ENCODE peak calls at places on chromosomes 5 and 9, in eight cellular contexts. One of them, this sample, is unnamed.

GRCh38 chr5:912356-913091 is 19.8 kb downstream of the TRIP13 start:
- DNase-seq in heart left ventricle: no peak
- DNase-seq in esophagus squamous epithelium: no peak
- DNase-seq in astrocyte of the spinal cord: peak
- DNase-seq in kidney: no peak
- DNase-seq in right atrium auricular region: no peak
- DNase-seq in tibial artery: no peak
- DNase-seq in adrenal gland: peak
- DNase-seq in this sample: peak

GRCh38 chr9:77003366-77003765 is 16.1 kb upstream of the FOXB2 start:
- DNase-seq in astrocyte of the spinal cord: no peak
- DNase-seq in right atrium auricular region: no peak
- DNase-seq in heart left ventricle: no peak
- DNase-seq in esophagus squamous epithelium: no peak
- DNase-seq in tibial artery: no peak
- DNase-seq in adrenal gland: no peak
- DNase-seq in kidney: no peak
- DNase-seq in this sample: no peak

GRCh38 chr5:85000671-85001070 is 616.0 kb upstream of the EDIL3 start:
- DNase-seq in kidney: no peak
- DNase-seq in right atrium auricular region: no peak
- DNase-seq in esophagus squamous epithelium: no peak
- DNase-seq in adrenal gland: no peak
- DNase-seq in tibial artery: no peak
- DNase-seq in heart left ventricle: no peak
- DNase-seq in astrocyte of the spinal cord: peak
- DNase-seq in this sample: no peak

GRCh38 chr9:89678394-89679005 is 73.7 kb downstream of the GADD45G start:
- DNase-seq in astrocyte of the spinal cord: no peak
- DNase-seq in adrenal gland: no peak
- DNase-seq in heart left ventricle: no peak
- DNase-seq in tibial artery: no peak
- DNase-seq in esophagus squamous epithelium: no peak
- DNase-seq in kidney: no peak
- DNase-seq in right atrium auricular region: no peak
- DNase-seq in this sample: no peak

GRCh38 chr9:94860678-94861588 is 134.4 kb downstream of the AOPEP start:
- DNase-seq in right atrium auricular region: no peak
- DNase-seq in adrenal gland: no peak
- DNase-seq in kidney: no peak
- DNase-seq in astrocyte of the spinal cord: peak
- DNase-seq in heart left ventricle: peak
- DNase-seq in esophagus squamous epithelium: no peak
- DNase-seq in tibial artery: no peak
- DNase-seq in this sample: peak

GRCh38 chr5:41182666-41183065 is 30.7 kb downstream of the C6 start:
- DNase-seq in heart left ventricle: no peak
- DNase-seq in right atrium auricular region: no peak
- DNase-seq in kidney: no peak
- DNase-seq in astrocyte of the spinal cord: no peak
- DNase-seq in adrenal gland: no peak
- DNase-seq in tibial artery: no peak
- DNase-seq in esophagus squamous epithelium: no peak
- DNase-seq in this sample: no peak

GRCh38 chr9:82022121-82022520 is 33.5 kb downstream of the SPATA31D1 start:
- DNase-seq in tibial artery: no peak
- DNase-seq in heart left ventricle: no peak
- DNase-seq in esophagus squamous epithelium: no peak
- DNase-seq in adrenal gland: no peak
- DNase-seq in astrocyte of the spinal cord: no peak
- DNase-seq in kidney: no peak
- DNase-seq in right atrium auricular region: no peak
- DNase-seq in this sample: no peak

GRCh38 chr5:111997308-111998159 is 240.5 kb upstream of the NREP start:
- DNase-seq in esophagus squamous epithelium: peak
- DNase-seq in adrenal gland: no peak
- DNase-seq in right atrium auricular region: no peak
- DNase-seq in heart left ventricle: no peak
- DNase-seq in astrocyte of the spinal cord: peak
- DNase-seq in kidney: no peak
- DNase-seq in tibial artery: no peak
- DNase-seq in this sample: peak

GRCh38 chr9:2017459-2018161 is 2.5 kb downstream of the SMARCA2 start:
- DNase-seq in adrenal gland: peak
- DNase-seq in right atrium auricular region: peak
- DNase-seq in kidney: peak
- DNase-seq in tibial artery: peak
- DNase-seq in heart left ventricle: peak
- DNase-seq in esophagus squamous epithelium: peak
- DNase-seq in astrocyte of the spinal cord: peak
- DNase-seq in this sample: peak

GRCh38 chr5:107821288-107821687 is 150.6 kb upstream of the EFNA5 start:
- DNase-seq in kidney: no peak
- DNase-seq in adrenal gland: no peak
- DNase-seq in esophagus squamous epithelium: no peak
- DNase-seq in astrocyte of the spinal cord: no peak
- DNase-seq in heart left ventricle: no peak
- DNase-seq in tibial artery: no peak
- DNase-seq in right atrium auricular region: no peak
- DNase-seq in this sample: no peak

GRCh38 chr9:113150670-113151591 is at the start of gene SLC31A2:
- DNase-seq in adrenal gland: peak
- DNase-seq in esophagus squamous epithelium: peak
- DNase-seq in tibial artery: peak
- DNase-seq in astrocyte of the spinal cord: peak
- DNase-seq in right atrium auricular region: peak
- DNase-seq in heart left ventricle: peak
- DNase-seq in kidney: peak
- DNase-seq in this sample: peak

GRCh38 chr9:113153599-113153998 is 2.8 kb downstream of the SLC31A2 start:
- DNase-seq in tibial artery: no peak
- DNase-seq in heart left ventricle: no peak
- DNase-seq in right atrium auricular region: no peak
- DNase-seq in astrocyte of the spinal cord: no peak
- DNase-seq in esophagus squamous epithelium: no peak
- DNase-seq in kidney: no peak
- DNase-seq in adrenal gland: no peak
- DNase-seq in this sample: no peak

GRCh38 chr9:113154471-113154870 is 3.7 kb downstream of the SLC31A2 start:
- DNase-seq in tibial artery: no peak
- DNase-seq in adrenal gland: peak
- DNase-seq in astrocyte of the spinal cord: peak
- DNase-seq in right atrium auricular region: no peak
- DNase-seq in kidney: no peak
- DNase-seq in heart left ventricle: no peak
- DNase-seq in esophagus squamous epithelium: no peak
- DNase-seq in this sample: peak

GRCh38 chr9:113151696-113152630 is 1.2 kb downstream of the SLC31A2 start:
- DNase-seq in right atrium auricular region: no peak
- DNase-seq in adrenal gland: no peak
- DNase-seq in kidney: no peak
- DNase-seq in tibial artery: no peak
- DNase-seq in heart left ventricle: no peak
- DNase-seq in astrocyte of the spinal cord: no peak
- DNase-seq in esophagus squamous epithelium: no peak
- DNase-seq in this sample: no peak

GRCh38 chr9:113152699-113153098 is 1.9 kb downstream of the SLC31A2 start:
- DNase-seq in heart left ventricle: no peak
- DNase-seq in tibial artery: no peak
- DNase-seq in adrenal gland: no peak
- DNase-seq in right atrium auricular region: no peak
- DNase-seq in astrocyte of the spinal cord: no peak
- DNase-seq in esophagus squamous epithelium: no peak
- DNase-seq in kidney: no peak
- DNase-seq in this sample: no peak
- TF ChIP-seq CTCF in heart left ventricle: no peak
- TF ChIP-seq CTCF in tibial artery: no peak
- TF ChIP-seq CTCF in adrenal gland: no peak
- TF ChIP-seq CTCF in right atrium auricular region: no peak
- TF ChIP-seq CTCF in astrocyte of the spinal cord: no peak
- TF ChIP-seq CTCF in esophagus squamous epithelium: no peak
- TF ChIP-seq CTCF in kidney: no peak
- TF ChIP-seq CTCF in this sample: no peak

GRCh38 chr5:179973391-179973790 is 65.7 kb upstream of the TBC1D9B start:
- DNase-seq in astrocyte of the spinal cord: no peak
- DNase-seq in tibial artery: no peak
- DNase-seq in esophagus squamous epithelium: no peak
- DNase-seq in kidney: no peak
- DNase-seq in right atrium auricular region: no peak
- DNase-seq in heart left ventricle: no peak
- DNase-seq in adrenal gland: no peak
- DNase-seq in this sample: no peak

GRCh38 chr5:179975713-179976030 is 68.0 kb upstream of the TBC1D9B start:
- DNase-seq in heart left ventricle: no peak
- DNase-seq in astrocyte of the spinal cord: no peak
- DNase-seq in right atrium auricular region: no peak
- DNase-seq in tibial artery: no peak
- DNase-seq in esophagus squamous epithelium: no peak
- DNase-seq in kidney: no peak
- DNase-seq in adrenal gland: no peak
- DNase-seq in this sample: no peak

GRCh38 chr5:179974946-179975712 is 67.4 kb upstream of the TBC1D9B start:
- DNase-seq in heart left ventricle: no peak
- DNase-seq in kidney: no peak
- DNase-seq in tibial artery: no peak
- DNase-seq in esophagus squamous epithelium: no peak
- DNase-seq in astrocyte of the spinal cord: no peak
- DNase-seq in adrenal gland: no peak
- DNase-seq in right atrium auricular region: no peak
- DNase-seq in this sample: no peak

GRCh38 chr5:179978792-179979191 is 71.1 kb upstream of the TBC1D9B start:
- DNase-seq in kidney: no peak
- DNase-seq in adrenal gland: no peak
- DNase-seq in tibial artery: no peak
- DNase-seq in astrocyte of the spinal cord: no peak
- DNase-seq in right atrium auricular region: no peak
- DNase-seq in esophagus squamous epithelium: no peak
- DNase-seq in heart left ventricle: no peak
- DNase-seq in this sample: no peak

GRCh38 chr5:179974281-179974945 is 66.7 kb upstream of the TBC1D9B start:
- DNase-seq in adrenal gland: no peak
- DNase-seq in tibial artery: no peak
- DNase-seq in astrocyte of the spinal cord: no peak
- DNase-seq in esophagus squamous epithelium: no peak
- DNase-seq in right atrium auricular region: no peak
- DNase-seq in heart left ventricle: no peak
- DNase-seq in kidney: no peak
- DNase-seq in this sample: no peak
- H3K4me3 ChIP-seq in adrenal gland: no peak
- H3K4me3 ChIP-seq in tibial artery: no peak
- H3K4me3 ChIP-seq in astrocyte of the spinal cord: no peak
- H3K4me3 ChIP-seq in esophagus squamous epithelium: no peak
- H3K4me3 ChIP-seq in right atrium auricular region: no peak
- H3K4me3 ChIP-seq in heart left ventricle: no peak
- H3K4me3 ChIP-seq in kidney: no peak
- H3K4me3 ChIP-seq in this sample: no peak

DNA sequence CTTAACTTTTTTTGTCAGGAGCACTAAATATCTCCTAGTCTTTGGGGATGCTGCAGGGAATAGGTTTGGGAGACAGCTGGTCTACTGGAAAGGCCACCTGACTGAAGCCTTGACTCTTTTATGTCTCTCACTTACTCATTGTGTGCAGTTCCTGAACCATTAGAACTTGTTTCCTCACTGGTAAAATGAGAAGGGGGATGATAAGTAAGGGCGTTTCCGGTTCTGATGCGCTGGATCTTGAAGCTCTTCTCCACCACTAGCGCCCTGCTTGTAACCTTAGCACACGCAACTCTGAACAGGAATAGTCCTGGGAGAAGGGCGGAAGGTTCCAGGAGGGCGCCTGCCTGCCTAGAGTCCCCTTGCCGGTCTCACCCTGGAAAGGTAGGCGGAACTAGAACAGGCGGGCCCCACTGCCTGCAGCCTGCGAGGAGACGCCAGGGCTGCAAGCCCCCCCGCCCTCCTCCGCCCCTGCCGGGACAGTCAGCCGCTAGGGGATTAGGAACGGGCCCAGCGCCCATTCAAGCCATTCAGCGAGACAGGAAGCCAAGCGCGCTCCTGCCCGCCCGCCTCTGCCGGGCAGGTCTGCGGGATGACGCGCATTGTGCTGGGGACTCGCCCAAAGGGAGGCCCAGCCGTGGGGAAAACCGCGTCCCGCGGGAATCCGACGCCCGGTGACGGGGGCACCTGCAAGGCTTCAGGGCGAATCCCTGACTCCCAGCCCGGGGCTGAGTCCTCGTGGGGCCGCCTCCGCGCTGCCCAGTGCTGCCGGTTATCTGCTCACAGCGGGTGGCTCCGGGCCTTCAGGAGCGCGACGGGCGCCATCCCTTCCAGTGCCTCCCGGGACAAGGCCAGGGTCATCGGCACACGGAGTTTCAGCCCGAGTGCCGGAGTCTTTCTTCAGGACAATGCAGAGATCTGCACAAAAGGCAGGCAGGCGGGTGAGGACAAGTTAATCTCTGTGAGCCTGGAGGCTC is 44.0 kb upstream of the XPA start:
- DNase-seq in right atrium auricular region: peak
- DNase-seq in adrenal gland: peak
- DNase-seq in tibial artery: peak
- DNase-seq in heart left ventricle: peak
- DNase-seq in kidney: peak
- DNase-seq in astrocyte of the spinal cord: peak
- DNase-seq in esophagus squamous epithelium: no peak
- DNase-seq in this sample: no peak
- TF ChIP-seq CTCF in right atrium auricular region: peak
- TF ChIP-seq CTCF in adrenal gland: no peak
- TF ChIP-seq CTCF in tibial artery: no peak
- TF ChIP-seq CTCF in heart left ventricle: no peak
- TF ChIP-seq CTCF in kidney: no peak
- TF ChIP-seq CTCF in astrocyte of the spinal cord: peak
- TF ChIP-seq CTCF in esophagus squamous epithelium: no peak
- TF ChIP-seq CTCF in this sample: peak

DNA sequence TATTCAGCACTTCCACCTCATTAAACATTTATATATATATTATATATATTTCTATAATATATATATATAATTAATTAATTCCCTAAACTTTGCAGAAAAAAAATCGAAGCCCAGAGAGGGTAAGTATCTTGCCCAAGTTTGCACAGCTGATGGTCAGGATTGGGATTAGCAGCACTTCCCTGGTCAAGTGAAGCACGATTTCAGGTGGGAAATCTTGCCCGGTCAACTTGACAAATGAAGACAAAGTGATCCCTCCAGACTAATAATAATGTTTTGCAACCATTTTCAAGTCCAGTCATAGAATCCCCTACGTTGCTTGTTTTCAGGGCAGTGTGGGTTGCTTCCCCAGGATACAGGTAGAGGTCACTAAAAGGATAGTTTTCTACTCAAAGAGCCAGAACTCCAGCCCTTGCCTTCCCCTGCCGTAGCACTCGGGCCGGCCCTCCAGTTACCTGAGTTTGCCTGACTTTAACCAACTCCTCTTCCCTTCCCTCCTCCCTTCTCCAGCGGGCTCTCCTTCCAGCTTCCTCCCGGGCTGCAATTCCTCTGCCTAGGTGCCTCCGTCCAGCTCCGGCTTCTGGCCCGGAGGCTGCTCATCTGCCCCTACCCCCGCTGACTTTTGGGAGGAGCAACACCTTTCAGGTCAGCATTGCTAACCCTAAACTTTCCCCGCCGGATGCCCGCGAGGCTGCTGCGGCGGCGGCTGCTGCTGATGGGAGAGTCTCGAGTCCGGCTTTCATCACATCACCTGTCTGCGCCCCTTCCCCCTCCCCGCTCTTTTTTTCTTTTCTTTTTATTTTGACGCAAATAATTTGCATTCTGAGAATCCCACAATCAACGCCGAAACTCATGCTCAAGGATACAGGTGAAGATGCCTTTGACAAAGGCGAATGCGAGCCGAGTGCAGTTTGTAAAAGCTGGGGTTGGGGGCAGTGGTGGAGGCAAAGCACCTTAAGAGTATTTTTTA is 928 bp downstream of the PRLR start:
- DNase-seq in right atrium auricular region: no peak
- DNase-seq in heart left ventricle: no peak
- DNase-seq in astrocyte of the spinal cord: no peak
- DNase-seq in esophagus squamous epithelium: no peak
- DNase-seq in kidney: peak
- DNase-seq in tibial artery: no peak
- DNase-seq in adrenal gland: peak
- DNase-seq in this sample: no peak
- H3K4me3 ChIP-seq in right atrium auricular region: peak
- H3K4me3 ChIP-seq in heart left ventricle: peak
- H3K4me3 ChIP-seq in astrocyte of the spinal cord: peak
- H3K4me3 ChIP-seq in esophagus squamous epithelium: peak
- H3K4me3 ChIP-seq in kidney: peak
- H3K4me3 ChIP-seq in tibial artery: peak
- H3K4me3 ChIP-seq in adrenal gland: peak
- H3K4me3 ChIP-seq in this sample: peak